ENCODE peak calls at places on chromosomes 4 and X, in five cellular contexts. One of them, this sample, is unnamed.

GRCh38 chrX:9466711-9467110 is 1.9 kb downstream of the TBL1X start:
- DNase-seq in activated CD4-positive, alpha-beta T cell treated with anti-CD3 and anti-CD28 coated beads for 48 hours: no peak
- DNase-seq in activated B cell treated with CpG ODN at 0.5 μM for 24 hours: no peak
- DNase-seq in NCI-H1105: no peak
- DNase-seq in pons: no peak
- DNase-seq in this sample: no peak

GRCh38 chr4:14152834-14153519 is 525.5 kb upstream of the BOD1L1 start:
- DNase-seq in pons: no peak
- DNase-seq in activated B cell treated with CpG ODN at 0.5 μM for 24 hours: no peak
- DNase-seq in activated CD4-positive, alpha-beta T cell treated with anti-CD3 and anti-CD28 coated beads for 48 hours: no peak
- DNase-seq in NCI-H1105: no peak
- DNase-seq in this sample: no peak

GRCh38 chr4:82491251-82491960 is 61.0 kb downstream of the ENOPH1 start:
- DNase-seq in NCI-H1105: peak
- DNase-seq in activated CD4-positive, alpha-beta T cell treated with anti-CD3 and anti-CD28 coated beads for 48 hours: no peak
- DNase-seq in pons: no peak
- DNase-seq in activated B cell treated with CpG ODN at 0.5 μM for 24 hours: no peak
- DNase-seq in this sample: no peak

GRCh38 chrX:152817082-152817744 is 13.3 kb downstream of the CETN2 start:
- DNase-seq in activated CD4-positive, alpha-beta T cell treated with anti-CD3 and anti-CD28 coated beads for 48 hours: peak
- DNase-seq in activated B cell treated with CpG ODN at 0.5 μM for 24 hours: no peak
- DNase-seq in NCI-H1105: peak
- DNase-seq in pons: peak
- DNase-seq in this sample: no peak

GRCh38 chr4:36532670-36533373 is 251.4 kb downstream of the DTHD1 start:
- DNase-seq in NCI-H1105: no peak
- DNase-seq in activated B cell treated with CpG ODN at 0.5 μM for 24 hours: no peak
- DNase-seq in activated CD4-positive, alpha-beta T cell treated with anti-CD3 and anti-CD28 coated beads for 48 hours: no peak
- DNase-seq in pons: no peak
- DNase-seq in this sample: no peak

GRCh38 chr4:91280551-91281290 is 1023.0 kb upstream of the GRID2 start:
- DNase-seq in activated CD4-positive, alpha-beta T cell treated with anti-CD3 and anti-CD28 coated beads for 48 hours: no peak
- DNase-seq in NCI-H1105: peak
- DNase-seq in pons: no peak
- DNase-seq in activated B cell treated with CpG ODN at 0.5 μM for 24 hours: no peak
- DNase-seq in this sample: no peak

GRCh38 chr4:162535121-162535520 is 371.3 kb upstream of the FSTL5 start:
- DNase-seq in pons: no peak
- DNase-seq in activated B cell treated with CpG ODN at 0.5 μM for 24 hours: no peak
- DNase-seq in NCI-H1105: no peak
- DNase-seq in activated CD4-positive, alpha-beta T cell treated with anti-CD3 and anti-CD28 coated beads for 48 hours: no peak
- DNase-seq in this sample: no peak

GRCh38 chr4:185589067-185589844 is 53.9 kb upstream of the PDLIM3 start:
- DNase-seq in pons: no peak
- DNase-seq in activated B cell treated with CpG ODN at 0.5 μM for 24 hours: no peak
- DNase-seq in NCI-H1105: no peak
- DNase-seq in activated CD4-positive, alpha-beta T cell treated with anti-CD3 and anti-CD28 coated beads for 48 hours: no peak
- DNase-seq in this sample: no peak

GRCh38 chrX:153845195-153845594 is 14.9 kb upstream of the PDZD4 start:
- DNase-seq in pons: no peak
- DNase-seq in activated B cell treated with CpG ODN at 0.5 μM for 24 hours: no peak
- DNase-seq in activated CD4-positive, alpha-beta T cell treated with anti-CD3 and anti-CD28 coated beads for 48 hours: no peak
- DNase-seq in NCI-H1105: no peak
- DNase-seq in this sample: no peak

GRCh38 chrX:119067023-119067739 is 5.6 kb upstream of the CT47C1 start:
- DNase-seq in activated B cell treated with CpG ODN at 0.5 μM for 24 hours: no peak
- DNase-seq in pons: peak
- DNase-seq in activated CD4-positive, alpha-beta T cell treated with anti-CD3 and anti-CD28 coated beads for 48 hours: peak
- DNase-seq in NCI-H1105: peak
- DNase-seq in this sample: no peak

GRCh38 chrX:25523574-25523973 is 507.8 kb upstream of the ARX start:
- DNase-seq in NCI-H1105: peak
- DNase-seq in pons: peak
- DNase-seq in activated B cell treated with CpG ODN at 0.5 μM for 24 hours: no peak
- DNase-seq in activated CD4-positive, alpha-beta T cell treated with anti-CD3 and anti-CD28 coated beads for 48 hours: peak
- DNase-seq in this sample: no peak

GRCh38 chrX:106973433-106974149 is 26.4 kb downstream of the MORC4 start:
- DNase-seq in NCI-H1105: no peak
- DNase-seq in pons: no peak
- DNase-seq in activated CD4-positive, alpha-beta T cell treated with anti-CD3 and anti-CD28 coated beads for 48 hours: no peak
- DNase-seq in activated B cell treated with CpG ODN at 0.5 μM for 24 hours: no peak
- DNase-seq in this sample: no peak

GRCh38 chrX:150975655-150976390 is 7.3 kb upstream of the HMGB3 start:
- DNase-seq in activated CD4-positive, alpha-beta T cell treated with anti-CD3 and anti-CD28 coated beads for 48 hours: peak
- DNase-seq in NCI-H1105: no peak
- DNase-seq in pons: no peak
- DNase-seq in activated B cell treated with CpG ODN at 0.5 μM for 24 hours: no peak
- DNase-seq in this sample: no peak

GRCh38 chrX:75155454-75155829 is 641 bp downstream of the ABCB7 start:
- DNase-seq in pons: no peak
- DNase-seq in activated B cell treated with CpG ODN at 0.5 μM for 24 hours: no peak
- DNase-seq in NCI-H1105: no peak
- DNase-seq in activated CD4-positive, alpha-beta T cell treated with anti-CD3 and anti-CD28 coated beads for 48 hours: no peak
- DNase-seq in this sample: no peak

GRCh38 chr4:26060286-26060685 is 146.3 kb downstream of the SMIM20 start:
- DNase-seq in activated B cell treated with CpG ODN at 0.5 μM for 24 hours: no peak
- DNase-seq in pons: no peak
- DNase-seq in NCI-H1105: no peak
- DNase-seq in activated CD4-positive, alpha-beta T cell treated with anti-CD3 and anti-CD28 coated beads for 48 hours: no peak
- DNase-seq in this sample: no peak

GRCh38 chr4:87120411-87121162 is 99.8 kb downstream of the KLHL8 start:
- DNase-seq in pons: no peak
- DNase-seq in activated B cell treated with CpG ODN at 0.5 μM for 24 hours: no peak
- DNase-seq in NCI-H1105: no peak
- DNase-seq in activated CD4-positive, alpha-beta T cell treated with anti-CD3 and anti-CD28 coated beads for 48 hours: no peak
- DNase-seq in this sample: peak

GRCh38 chr4:12304912-12305311 is 876.2 kb upstream of the HS3ST1 start:
- DNase-seq in activated B cell treated with CpG ODN at 0.5 μM for 24 hours: no peak
- DNase-seq in pons: no peak
- DNase-seq in activated CD4-positive, alpha-beta T cell treated with anti-CD3 and anti-CD28 coated beads for 48 hours: no peak
- DNase-seq in NCI-H1105: no peak
- DNase-seq in this sample: no peak

GRCh38 chr4:84786478-84786877 is 180.0 kb downstream of the WDFY3 start:
- DNase-seq in activated B cell treated with CpG ODN at 0.5 μM for 24 hours: no peak
- DNase-seq in activated CD4-positive, alpha-beta T cell treated with anti-CD3 and anti-CD28 coated beads for 48 hours: no peak
- DNase-seq in pons: no peak
- DNase-seq in NCI-H1105: no peak
- DNase-seq in this sample: no peak

GRCh38 chrX:133546441-133546840 is 131.2 kb upstream of the GPC4 start:
- DNase-seq in activated CD4-positive, alpha-beta T cell treated with anti-CD3 and anti-CD28 coated beads for 48 hours: no peak
- DNase-seq in pons: no peak
- DNase-seq in activated B cell treated with CpG ODN at 0.5 μM for 24 hours: no peak
- DNase-seq in NCI-H1105: no peak
- DNase-seq in this sample: no peak

GRCh38 chrX:12777670-12778069 is 13.5 kb upstream of the PRPS2 start:
- DNase-seq in activated CD4-positive, alpha-beta T cell treated with anti-CD3 and anti-CD28 coated beads for 48 hours: no peak
- DNase-seq in pons: no peak
- DNase-seq in activated B cell treated with CpG ODN at 0.5 μM for 24 hours: no peak
- DNase-seq in NCI-H1105: no peak
- DNase-seq in this sample: no peak

GRCh38 chrX:132714913-132715312 is 226.1 kb upstream of the MBNL3 start:
- DNase-seq in NCI-H1105: no peak
- DNase-seq in activated B cell treated with CpG ODN at 0.5 μM for 24 hours: no peak
- DNase-seq in pons: no peak
- DNase-seq in activated CD4-positive, alpha-beta T cell treated with anti-CD3 and anti-CD28 coated beads for 48 hours: no peak
- DNase-seq in this sample: no peak

GRCh38 chrX:110915120-110915519 is 119.5 kb upstream of the CHRDL1 start:
- DNase-seq in NCI-H1105: no peak
- DNase-seq in activated CD4-positive, alpha-beta T cell treated with anti-CD3 and anti-CD28 coated beads for 48 hours: no peak
- DNase-seq in pons: no peak
- DNase-seq in activated B cell treated with CpG ODN at 0.5 μM for 24 hours: no peak
- DNase-seq in this sample: no peak

GRCh38 chr4:7777017-7777710 is 162.5 kb downstream of the AFAP1 start:
- DNase-seq in activated CD4-positive, alpha-beta T cell treated with anti-CD3 and anti-CD28 coated beads for 48 hours: no peak
- DNase-seq in pons: no peak
- DNase-seq in activated B cell treated with CpG ODN at 0.5 μM for 24 hours: no peak
- DNase-seq in NCI-H1105: no peak
- DNase-seq in this sample: no peak

GRCh38 chr4:5956285-5957021 is 61.8 kb downstream of the C4orf50 start:
- DNase-seq in activated B cell treated with CpG ODN at 0.5 μM for 24 hours: no peak
- DNase-seq in NCI-H1105: peak
- DNase-seq in pons: peak
- DNase-seq in activated CD4-positive, alpha-beta T cell treated with anti-CD3 and anti-CD28 coated beads for 48 hours: no peak
- DNase-seq in this sample: peak

GRCh38 chr4:163672751-163673150 is 178.3 kb downstream of the TMA16 start:
- DNase-seq in activated B cell treated with CpG ODN at 0.5 μM for 24 hours: no peak
- DNase-seq in pons: no peak
- DNase-seq in NCI-H1105: no peak
- DNase-seq in activated CD4-positive, alpha-beta T cell treated with anti-CD3 and anti-CD28 coated beads for 48 hours: no peak
- DNase-seq in this sample: no peak

GRCh38 chr4:53748328-53748772 is 157.1 kb upstream of the LNX1 start:
- DNase-seq in pons: no peak
- DNase-seq in NCI-H1105: no peak
- DNase-seq in activated B cell treated with CpG ODN at 0.5 μM for 24 hours: peak
- DNase-seq in activated CD4-positive, alpha-beta T cell treated with anti-CD3 and anti-CD28 coated beads for 48 hours: no peak
- DNase-seq in this sample: no peak

GRCh38 chrX:17735396-17735795 is 1.9 kb upstream of the SCML1 start:
- DNase-seq in NCI-H1105: no peak
- DNase-seq in pons: no peak
- DNase-seq in activated B cell treated with CpG ODN at 0.5 μM for 24 hours: no peak
- DNase-seq in activated CD4-positive, alpha-beta T cell treated with anti-CD3 and anti-CD28 coated beads for 48 hours: no peak
- DNase-seq in this sample: no peak

GRCh38 chrX:18354369-18355329 is at the start of gene SCML2:
- DNase-seq in NCI-H1105: peak
- DNase-seq in activated B cell treated with CpG ODN at 0.5 μM for 24 hours: peak
- DNase-seq in pons: peak
- DNase-seq in activated CD4-positive, alpha-beta T cell treated with anti-CD3 and anti-CD28 coated beads for 48 hours: peak
- DNase-seq in this sample: no peak

GRCh38 chr4:183773790-183774189 is 114.7 kb downstream of the TRAPPC11 start:
- DNase-seq in pons: no peak
- DNase-seq in activated CD4-positive, alpha-beta T cell treated with anti-CD3 and anti-CD28 coated beads for 48 hours: no peak
- DNase-seq in activated B cell treated with CpG ODN at 0.5 μM for 24 hours: no peak
- DNase-seq in NCI-H1105: no peak
- DNase-seq in this sample: no peak

GRCh38 chr4:83320548-83320947 is 14.1 kb downstream of the HPSE start:
- DNase-seq in activated CD4-positive, alpha-beta T cell treated with anti-CD3 and anti-CD28 coated beads for 48 hours: peak
- DNase-seq in pons: peak
- DNase-seq in activated B cell treated with CpG ODN at 0.5 μM for 24 hours: no peak
- DNase-seq in NCI-H1105: no peak
- DNase-seq in this sample: no peak

GRCh38 chr4:159946983-159947645 is 844.2 kb downstream of the RAPGEF2 start:
- DNase-seq in activated B cell treated with CpG ODN at 0.5 μM for 24 hours: no peak
- DNase-seq in pons: peak
- DNase-seq in NCI-H1105: peak
- DNase-seq in activated CD4-positive, alpha-beta T cell treated with anti-CD3 and anti-CD28 coated beads for 48 hours: no peak
- DNase-seq in this sample: no peak

GRCh38 chr4:77021614-77022089 is 54.1 kb downstream of the CCNI start:
- DNase-seq in pons: no peak
- DNase-seq in activated CD4-positive, alpha-beta T cell treated with anti-CD3 and anti-CD28 coated beads for 48 hours: no peak
- DNase-seq in NCI-H1105: no peak
- DNase-seq in activated B cell treated with CpG ODN at 0.5 μM for 24 hours: no peak
- DNase-seq in this sample: peak

This sample was measured in coronary artery.